ENCODE peak calls at places on chromosomes 1 and 21, in six cellular contexts. X is A549, L is upper lobe of left lung, C is K562, I is GM12878, K is HepG2. M is an unnamed sample.

GRCh38 chr1:62621907-62622306 is 24.6 kb downstream of the ANGPTL3 start:
- ATAC-seq in X (peak; percentile 100), L (peak; percentile 73), K (peak; percentile 99), C (peak; percentile 98), I (peak; percentile 94), M (peak; percentile 90)

GRCh38 chr1:58997637-58998036 is 213.8 kb upstream of the JUN start:
- ATAC-seq in C (no peak), K (no peak), X (no peak), L (no peak), I (no peak), M (no peak)

GRCh38 chr1:117210831-117211261 is at the start of gene VTCN1:
- ATAC-seq in X (peak; percentile 71), L (peak; percentile 34), K (peak; percentile 42), I (no peak), C (no peak), M (no peak)

GRCh38 chr1:2241820-2242219 is 13.7 kb downstream of the SKI start:
- ATAC-seq in C (peak; percentile 7), X (no peak), K (no peak), I (no peak), L (no peak), M (no peak)

GRCh38 chr21:45093064-45093532 is 18.7 kb downstream of the ADARB1 start:
- ATAC-seq in K (no peak), C (no peak), I (no peak), X (no peak), L (peak; percentile 40), M (peak; percentile 61)

GRCh38 chr1:230067441-230067870 is 418 bp downstream of the GALNT2 start:
- ATAC-seq in X (peak; percentile 49), I (peak; percentile 21), C (peak; percentile 24), K (peak; percentile 49), L (peak; percentile 57), M (peak; percentile 47)

GRCh38 chr1:221228594-221228993 is 349.4 kb downstream of the HLX start:
- ATAC-seq in K (no peak), L (no peak), I (peak; percentile 34), C (no peak), X (no peak), M (no peak)

GRCh38 chr1:177229781-177230180 is 59.0 kb downstream of the BRINP2 start:
- ATAC-seq in L (no peak), C (no peak), I (no peak), K (no peak), X (no peak), M (no peak)

GRCh38 chr1:246151796-246152434 is 355.2 kb downstream of the SMYD3 start:
- ATAC-seq in C (peak; percentile 87), L (no peak), K (peak; percentile 54), I (no peak), X (peak; percentile 73), M (no peak)

GRCh38 chr1:188888387-188888786 is 1589.3 kb downstream of the BRINP3 start:
- ATAC-seq in K (no peak), I (no peak), X (no peak), C (no peak), L (no peak), M (no peak)

GRCh38 chr1:15432327-15432726 is 5.9 kb upstream of the CTRC start:
- ATAC-seq in I (no peak), C (no peak), K (no peak), X (no peak), L (no peak), M (no peak)

GRCh38 chr1:166839600-166840308 is 479 bp downstream of the POGK start:
- ATAC-seq in K (peak; percentile 42), I (peak; percentile 49), L (peak; percentile 47), C (peak; percentile 57), X (peak; percentile 73), M (peak; percentile 51)

GRCh38 chr21:15018382-15018781 is 46.4 kb downstream of the NRIP1 start:
- ATAC-seq in C (no peak), L (no peak), I (peak; percentile 38), X (no peak), K (no peak), M (no peak)

GRCh38 chr21:15011967-15012366 is 52.8 kb downstream of the NRIP1 start:
- ATAC-seq in C (no peak), X (no peak), L (no peak), I (no peak), K (no peak), M (no peak)

GRCh38 chr21:15020797-15021196 is 44.0 kb downstream of the NRIP1 start:
- ATAC-seq in X (no peak), K (no peak), L (no peak), C (no peak), I (no peak), M (no peak)

GRCh38 chr21:15014220-15014619 is 50.6 kb downstream of the NRIP1 start:
- ATAC-seq in C (no peak), I (no peak), L (no peak), K (no peak), X (no peak), M (no peak)

DNA sequence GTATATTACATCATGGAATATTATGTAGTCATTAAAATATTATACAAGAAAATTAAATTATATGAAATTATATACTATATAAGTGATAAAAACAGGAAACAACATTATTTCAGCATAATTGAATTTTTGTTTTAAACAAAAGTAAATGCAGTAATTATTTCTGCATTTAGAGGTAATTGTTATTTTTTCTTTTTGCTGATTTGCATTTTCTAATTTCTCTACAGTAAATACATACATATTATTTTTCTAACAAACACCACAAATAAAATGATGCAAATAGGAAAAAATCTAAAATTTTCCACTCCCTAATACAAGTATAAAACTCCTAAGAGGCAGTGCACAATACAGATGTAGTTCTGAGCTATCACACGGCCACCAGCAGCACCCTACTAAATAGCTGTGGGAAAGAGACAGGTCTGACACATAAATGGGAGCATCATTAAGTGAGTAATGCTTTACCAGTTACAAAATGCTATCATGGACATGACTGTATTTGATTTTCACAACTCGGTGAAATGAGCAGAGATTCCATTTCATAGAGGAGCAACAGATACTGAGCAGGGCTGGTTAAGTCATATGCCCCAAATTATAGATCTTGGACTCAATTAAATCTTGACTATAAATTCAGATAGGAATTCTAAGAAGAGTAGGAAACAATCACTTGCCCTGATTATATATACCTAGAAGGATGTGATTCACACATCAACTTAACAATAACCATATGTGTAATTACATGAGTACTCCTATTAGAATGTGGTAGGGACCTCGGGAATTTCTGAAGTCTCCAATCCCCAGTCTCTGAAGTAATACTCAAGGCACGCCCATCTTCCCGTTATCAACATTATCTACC is 49.0 kb downstream of the NRIP1 start:
- ATAC-seq in I (no peak), L (peak; percentile 68), X (peak; percentile 88), C (no peak), K (peak; percentile 69), M (no peak)
- TF ChIP-seq EP300 in I (no peak), L (no peak), X (no peak), C (no peak), K (no peak), M (no peak)

DNA sequence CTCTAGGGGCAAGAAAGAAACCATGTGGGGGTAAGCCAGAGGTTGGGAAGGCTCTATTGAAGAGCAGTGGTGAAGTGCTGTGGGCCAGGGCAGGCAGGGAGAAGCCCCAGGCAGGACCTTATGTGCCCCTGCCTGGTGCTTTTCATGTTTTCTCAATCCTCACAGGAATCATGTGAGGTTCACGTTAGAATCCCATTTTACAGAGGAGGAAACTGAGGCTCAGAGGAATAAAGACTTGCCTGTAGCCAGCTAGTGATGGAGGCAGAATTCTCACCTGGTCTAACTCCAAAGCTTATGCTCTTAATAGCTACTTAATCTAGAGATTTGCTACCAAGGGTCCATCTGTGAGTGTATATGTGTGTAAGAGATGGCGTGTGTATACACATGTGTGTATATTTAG is 4.2 kb downstream of the TTC22 start:
- ATAC-seq in K (no peak), L (no peak), X (no peak), C (no peak), I (no peak), M (no peak)
- TF ChIP-seq EP300 in K (no peak), L (no peak), X (no peak), C (no peak), I (no peak), M (no peak)

GRCh38 chr1:180254496-180254819 is 24.4 kb downstream of the LHX4 start:
- ATAC-seq in K (no peak), C (no peak), I (no peak), L (no peak), X (no peak), M (no peak)

GRCh38 chr1:180252638-180253536 is 22.8 kb downstream of the LHX4 start:
- ATAC-seq in K (peak; percentile 25), I (peak; percentile 90), L (peak; percentile 81), X (peak; percentile 84), C (peak; percentile 82), M (peak; percentile 28)

GRCh38 chr1:180254854-180255253 is 24.8 kb downstream of the LHX4 start:
- ATAC-seq in X (no peak), L (no peak), I (no peak), C (no peak), K (no peak), M (no peak)

GRCh38 chr1:180255538-180256352 is 25.7 kb downstream of the LHX4 start:
- ATAC-seq in K (peak; percentile 12), X (no peak), C (peak; percentile 7), I (no peak), L (no peak), M (no peak)

GRCh38 chr1:180253585-180254495 is 23.8 kb downstream of the LHX4 start:
- ATAC-seq in I (no peak), K (peak; percentile 59), C (no peak), L (no peak), X (no peak), M (no peak)
- TF ChIP-seq EP300 in I (no peak), K (no peak), C (no peak), L (no peak), X (no peak), M (no peak)

GRCh38 chr1:41883507-41883906 is 35.2 kb downstream of the HIVEP3 start:
- ATAC-seq in K (no peak), X (no peak), C (no peak), L (no peak), I (no peak), M (no peak)

GRCh38 chr1:41882496-41882895 is 36.2 kb downstream of the HIVEP3 start:
- ATAC-seq in C (peak; percentile 40), I (peak; percentile 83), L (no peak), X (no peak), K (no peak), M (no peak)

GRCh38 chr1:41882068-41882477 is 36.6 kb downstream of the HIVEP3 start:
- ATAC-seq in K (no peak), L (no peak), X (no peak), I (peak; percentile 66), C (peak; percentile 86), M (no peak)

GRCh38 chr1:41880261-41880660 is 38.5 kb downstream of the HIVEP3 start:
- ATAC-seq in C (no peak), L (no peak), K (no peak), X (no peak), I (no peak), M (no peak)

DNA sequence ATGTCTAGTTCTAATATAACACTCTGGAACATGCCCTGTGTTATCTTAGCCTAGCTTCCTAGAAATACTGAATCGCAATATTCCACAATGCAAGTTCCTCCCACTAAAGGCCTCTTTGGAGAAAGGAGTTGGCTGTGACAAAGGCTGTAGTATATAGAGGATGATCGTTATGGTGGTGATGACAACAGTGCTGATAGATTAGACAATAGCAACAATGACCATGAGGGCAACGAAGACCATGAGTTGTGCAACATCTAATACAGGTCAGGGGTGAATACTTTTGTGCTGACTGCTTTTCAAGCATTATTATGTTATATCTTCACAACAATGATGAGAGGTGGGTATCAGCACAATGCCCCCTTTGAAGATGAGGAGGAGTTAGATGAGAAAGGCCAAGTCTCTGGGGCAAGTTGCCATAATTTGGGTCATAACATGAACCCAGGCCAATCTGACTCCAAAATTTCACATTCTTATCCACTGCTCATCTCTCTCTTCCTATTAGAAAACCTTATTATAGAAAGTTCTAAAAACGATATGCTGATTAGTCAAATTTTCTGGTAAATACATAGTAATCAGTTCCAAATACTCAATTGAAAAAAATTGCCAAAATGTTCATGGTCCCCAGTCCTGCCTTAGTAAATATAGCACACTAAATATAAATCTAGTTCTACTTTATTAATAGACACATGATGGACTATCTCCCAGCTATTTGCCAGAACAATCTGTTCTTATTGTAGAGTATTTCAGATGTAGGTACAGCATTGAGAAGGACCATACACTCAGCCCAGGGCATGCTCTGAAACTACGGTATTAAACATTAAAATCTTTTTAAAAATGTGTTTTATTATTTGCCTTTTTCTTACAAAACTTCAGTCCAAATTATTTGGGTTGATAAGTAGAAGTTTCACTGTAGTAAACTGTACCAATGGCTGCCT is 37.5 kb downstream of the HIVEP3 start:
- ATAC-seq in X (no peak), K (no peak), C (no peak), I (no peak), L (no peak), M (no peak)
- TF ChIP-seq EP300 in X (no peak), K (no peak), C (no peak), I (no peak), L (no peak), M (no peak)

M was measured in gastroesophageal sphincter.